ENCODE peak calls at places on chromosomes 3 and 15, in seven cellular contexts. One of them, this sample, is unnamed.

GRCh38 chr3:61683409-61684261 is 122.3 kb downstream of the PTPRG start:
- DNase-seq in HepG2: no peak
- DNase-seq in HCT116: no peak
- DNase-seq in GM12878: no peak
- DNase-seq in SK-N-SH: no peak
- DNase-seq in K562: no peak
- DNase-seq in H1: no peak
- DNase-seq in this sample: no peak

GRCh38 chr15:90001062-90001682 is at the start of gene ZNF710:
- DNase-seq in GM12878: no peak
- DNase-seq in HepG2: no peak
- DNase-seq in H1: peak
- DNase-seq in K562: peak
- DNase-seq in HCT116: no peak
- DNase-seq in SK-N-SH: peak
- DNase-seq in this sample: peak

GRCh38 chr3:37456270-37456708 is 281.9 kb upstream of the LRRFIP2 start:
- DNase-seq in SK-N-SH: peak
- DNase-seq in GM12878: no peak
- DNase-seq in HCT116: no peak
- DNase-seq in H1: no peak
- DNase-seq in K562: no peak
- DNase-seq in HepG2: no peak
- DNase-seq in this sample: peak

GRCh38 chr15:32919749-32920414 is 202.1 kb downstream of the GREM1 start:
- DNase-seq in SK-N-SH: no peak
- DNase-seq in H1: no peak
- DNase-seq in K562: no peak
- DNase-seq in GM12878: no peak
- DNase-seq in HCT116: no peak
- DNase-seq in HepG2: no peak
- DNase-seq in this sample: no peak

GRCh38 chr15:77060560-77060959 is 10.3 kb downstream of the TSPAN3 start:
- DNase-seq in SK-N-SH: no peak
- DNase-seq in GM12878: no peak
- DNase-seq in HCT116: no peak
- DNase-seq in H1: no peak
- DNase-seq in K562: no peak
- DNase-seq in HepG2: no peak
- DNase-seq in this sample: no peak

GRCh38 chr3:58217209-58217811 is 6.5 kb upstream of the DNASE1L3 start:
- DNase-seq in HCT116: peak
- DNase-seq in H1: peak
- DNase-seq in K562: no peak
- DNase-seq in GM12878: no peak
- DNase-seq in HepG2: peak
- DNase-seq in SK-N-SH: peak
- DNase-seq in this sample: peak

GRCh38 chr15:40048155-40048792 is 9.3 kb upstream of the SRP14 start:
- DNase-seq in SK-N-SH: no peak
- DNase-seq in GM12878: no peak
- DNase-seq in HCT116: no peak
- DNase-seq in H1: peak
- DNase-seq in K562: no peak
- DNase-seq in HepG2: no peak
- DNase-seq in this sample: no peak

GRCh38 chr15:98596885-98597343 is 51.4 kb upstream of the IGF1R start:
- DNase-seq in SK-N-SH: no peak
- DNase-seq in K562: no peak
- DNase-seq in HepG2: no peak
- DNase-seq in GM12878: no peak
- DNase-seq in H1: no peak
- DNase-seq in HCT116: no peak
- DNase-seq in this sample: no peak

GRCh38 chr3:17552351-17552750 is 190.1 kb downstream of the TBC1D5 start:
- DNase-seq in HepG2: no peak
- DNase-seq in SK-N-SH: no peak
- DNase-seq in H1: no peak
- DNase-seq in K562: no peak
- DNase-seq in GM12878: no peak
- DNase-seq in HCT116: no peak
- DNase-seq in this sample: no peak

GRCh38 chr3:180403156-180403555 is 198.8 kb upstream of the TTC14 start:
- DNase-seq in SK-N-SH: no peak
- DNase-seq in H1: no peak
- DNase-seq in HCT116: no peak
- DNase-seq in K562: no peak
- DNase-seq in HepG2: no peak
- DNase-seq in GM12878: no peak
- DNase-seq in this sample: no peak

GRCh38 chr3:111326144-111326995 is 215.6 kb upstream of the CD96 start:
- DNase-seq in SK-N-SH: no peak
- DNase-seq in HepG2: no peak
- DNase-seq in GM12878: no peak
- DNase-seq in HCT116: no peak
- DNase-seq in H1: no peak
- DNase-seq in K562: no peak
- DNase-seq in this sample: no peak

GRCh38 chr3:197520311-197521276 is 35.2 kb downstream of the BDH1 start:
- DNase-seq in H1: peak
- DNase-seq in HCT116: no peak
- DNase-seq in K562: peak
- DNase-seq in SK-N-SH: peak
- DNase-seq in HepG2: peak
- DNase-seq in GM12878: no peak
- DNase-seq in this sample: no peak

GRCh38 chr3:111761309-111761795 is 97.7 kb upstream of the PHLDB2 start:
- DNase-seq in GM12878: no peak
- DNase-seq in HCT116: no peak
- DNase-seq in K562: no peak
- DNase-seq in SK-N-SH: peak
- DNase-seq in H1: no peak
- DNase-seq in HepG2: no peak
- DNase-seq in this sample: no peak

GRCh38 chr3:163753033-163753432 is 1325.3 kb downstream of the SI start:
- DNase-seq in H1: no peak
- DNase-seq in K562: no peak
- DNase-seq in SK-N-SH: no peak
- DNase-seq in GM12878: no peak
- DNase-seq in HepG2: no peak
- DNase-seq in HCT116: no peak
- DNase-seq in this sample: no peak

GRCh38 chr3:172246107-172246870 is 202.0 kb downstream of the GHSR start:
- DNase-seq in GM12878: no peak
- DNase-seq in K562: no peak
- DNase-seq in H1: no peak
- DNase-seq in HepG2: no peak
- DNase-seq in SK-N-SH: peak
- DNase-seq in HCT116: no peak
- DNase-seq in this sample: peak

GRCh38 chr3:158128755-158129154 is 18.9 kb downstream of the RSRC1 start:
- DNase-seq in HCT116: no peak
- DNase-seq in HepG2: no peak
- DNase-seq in GM12878: no peak
- DNase-seq in SK-N-SH: no peak
- DNase-seq in K562: no peak
- DNase-seq in H1: no peak
- DNase-seq in this sample: no peak

GRCh38 chr3:105806361-105806760 is 62.5 kb downstream of the CBLB start:
- DNase-seq in H1: no peak
- DNase-seq in GM12878: no peak
- DNase-seq in K562: peak
- DNase-seq in HCT116: no peak
- DNase-seq in HepG2: peak
- DNase-seq in SK-N-SH: no peak
- DNase-seq in this sample: no peak

GRCh38 chr3:144770291-144770690 is 798.7 kb downstream of the DIPK2A start:
- DNase-seq in K562: no peak
- DNase-seq in SK-N-SH: no peak
- DNase-seq in HepG2: no peak
- DNase-seq in HCT116: no peak
- DNase-seq in H1: no peak
- DNase-seq in GM12878: no peak
- DNase-seq in this sample: no peak

GRCh38 chr3:52986049-52986448 is 59.8 kb downstream of the SFMBT1 start:
- DNase-seq in HCT116: no peak
- DNase-seq in H1: no peak
- DNase-seq in SK-N-SH: no peak
- DNase-seq in HepG2: no peak
- DNase-seq in GM12878: no peak
- DNase-seq in K562: no peak
- DNase-seq in this sample: no peak

GRCh38 chr3:149588909-149589308 is 68.9 kb downstream of the WWTR1 start:
- DNase-seq in H1: no peak
- DNase-seq in GM12878: no peak
- DNase-seq in SK-N-SH: no peak
- DNase-seq in HCT116: no peak
- DNase-seq in HepG2: no peak
- DNase-seq in K562: no peak
- DNase-seq in this sample: no peak

GRCh38 chr3:21487520-21487919 is 263.5 kb downstream of the ZNF385D start:
- DNase-seq in K562: no peak
- DNase-seq in HCT116: no peak
- DNase-seq in SK-N-SH: no peak
- DNase-seq in GM12878: no peak
- DNase-seq in HepG2: no peak
- DNase-seq in H1: no peak
- DNase-seq in this sample: no peak

GRCh38 chr3:21486381-21486935 is 264.6 kb downstream of the ZNF385D start:
- DNase-seq in GM12878: no peak
- DNase-seq in HCT116: no peak
- DNase-seq in H1: no peak
- DNase-seq in K562: no peak
- DNase-seq in HepG2: no peak
- DNase-seq in SK-N-SH: no peak
- DNase-seq in this sample: no peak

DNA sequence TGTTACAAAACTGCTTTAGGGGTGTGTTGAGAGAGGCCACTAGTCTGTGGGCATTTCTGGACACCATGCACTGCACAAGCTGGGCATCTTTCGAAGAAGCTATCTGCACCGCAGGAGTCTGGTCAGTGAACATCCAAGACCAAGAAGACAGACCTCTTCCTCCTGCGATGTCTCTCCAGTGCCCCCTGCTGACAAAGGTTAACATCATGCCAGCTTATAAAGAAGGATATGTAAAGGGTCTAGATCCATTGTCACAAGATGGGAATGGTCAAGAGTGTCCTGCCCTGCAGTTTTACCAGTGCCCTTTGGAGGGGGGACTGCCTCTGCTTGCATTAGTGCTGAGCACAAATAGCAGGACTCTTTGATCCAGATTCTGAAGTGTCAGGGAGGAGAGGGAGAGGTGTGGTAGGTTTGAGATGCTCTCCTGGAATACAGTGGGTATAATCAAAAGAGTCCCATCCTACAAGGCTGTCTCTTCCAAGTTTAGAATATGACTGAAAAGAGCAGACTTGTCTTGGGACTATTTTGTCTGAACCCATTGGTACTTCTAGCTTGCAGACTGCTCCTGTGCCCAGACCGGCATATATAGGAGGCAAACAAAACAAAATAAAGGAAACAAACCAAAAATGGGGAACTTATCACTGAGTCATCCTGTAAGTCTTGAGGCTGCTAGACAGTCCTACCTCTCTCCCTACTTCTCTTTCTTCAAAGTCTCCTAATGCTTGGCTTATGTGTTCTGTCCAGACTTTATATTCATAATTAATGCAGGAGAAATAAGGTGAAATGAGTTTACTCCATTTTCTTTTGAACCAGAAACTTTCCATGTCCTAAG is 266.5 kb downstream of the ZNF385D start:
- DNase-seq in SK-N-SH: peak
- DNase-seq in K562: peak
- DNase-seq in HepG2: peak
- DNase-seq in GM12878: peak
- DNase-seq in HCT116: no peak
- DNase-seq in H1: peak
- DNase-seq in this sample: peak
- TF ChIP-seq JUND in SK-N-SH: no peak
- TF ChIP-seq JUND in K562: no peak
- TF ChIP-seq JUND in HepG2: no peak
- TF ChIP-seq JUND in GM12878: no peak
- TF ChIP-seq JUND in HCT116: no peak
- TF ChIP-seq JUND in H1: no peak
- TF ChIP-seq JUND in this sample: no peak

DNA sequence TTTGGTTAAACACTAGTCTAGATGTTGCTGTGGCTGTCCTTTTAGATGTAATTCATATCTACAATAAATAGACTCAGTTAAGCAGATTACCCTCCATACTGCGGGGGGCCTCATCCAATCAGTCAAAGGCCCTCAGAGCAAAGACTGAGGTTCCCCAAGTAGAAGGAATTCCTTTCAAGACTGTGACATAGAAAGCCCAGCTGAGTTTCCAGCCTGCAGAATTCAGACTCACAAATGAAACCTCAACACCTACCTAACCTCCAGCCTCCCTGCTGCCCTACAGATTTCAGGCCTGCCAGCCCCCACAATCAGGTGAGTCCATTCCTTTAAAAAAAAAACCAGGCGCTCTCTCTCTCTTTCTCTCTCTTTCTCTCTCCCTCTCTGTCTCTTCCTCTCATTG is 73.6 kb upstream of the NSMCE3 start:
- DNase-seq in K562: no peak
- DNase-seq in GM12878: no peak
- DNase-seq in H1: no peak
- DNase-seq in HepG2: no peak
- DNase-seq in HCT116: no peak
- DNase-seq in SK-N-SH: no peak
- DNase-seq in this sample: no peak
- TF ChIP-seq JUND in K562: no peak
- TF ChIP-seq JUND in GM12878: no peak
- TF ChIP-seq JUND in H1: no peak
- TF ChIP-seq JUND in HepG2: no peak
- TF ChIP-seq JUND in HCT116: no peak
- TF ChIP-seq JUND in SK-N-SH: no peak
- TF ChIP-seq JUND in this sample: no peak

GRCh38 chr3:82088749-82089148 is 327.3 kb upstream of the GBE1 start:
- DNase-seq in HepG2: no peak
- DNase-seq in GM12878: no peak
- DNase-seq in SK-N-SH: no peak
- DNase-seq in HCT116: no peak
- DNase-seq in K562: no peak
- DNase-seq in H1: no peak
- DNase-seq in this sample: no peak
- TF ChIP-seq JUND in HepG2: no peak
- TF ChIP-seq JUND in GM12878: no peak
- TF ChIP-seq JUND in SK-N-SH: no peak
- TF ChIP-seq JUND in HCT116: no peak
- TF ChIP-seq JUND in K562: no peak
- TF ChIP-seq JUND in H1: no peak
- TF ChIP-seq JUND in this sample: no peak

DNA sequence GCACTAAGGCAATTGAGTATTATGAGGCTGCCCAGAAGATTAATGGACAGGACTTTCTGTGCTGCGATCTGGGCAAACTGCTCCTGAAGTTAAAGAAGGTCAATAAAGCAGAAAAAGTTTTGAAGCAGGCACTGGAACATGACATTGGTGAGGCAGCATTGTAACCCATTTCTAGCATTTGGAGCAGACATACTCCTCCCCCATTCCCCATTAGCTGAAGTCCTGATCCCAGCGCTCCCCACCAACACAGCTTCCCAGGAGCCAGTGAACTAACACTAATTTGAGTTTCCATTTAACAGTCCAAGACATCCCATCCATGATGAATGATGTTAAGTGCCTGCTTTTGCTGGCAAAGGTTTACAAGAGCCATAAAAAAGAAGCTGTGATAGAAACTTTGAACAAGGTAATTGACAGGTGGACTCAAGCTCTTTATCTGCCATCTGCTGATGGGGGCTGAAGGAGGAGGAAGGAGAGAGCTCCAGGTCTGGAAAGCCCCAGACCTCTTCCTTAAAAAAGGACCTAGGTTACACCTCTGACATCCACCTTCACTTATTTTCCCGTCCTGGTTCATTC is 22.6 kb downstream of the CSRNP1 start:
- DNase-seq in SK-N-SH: no peak
- DNase-seq in GM12878: no peak
- DNase-seq in H1: no peak
- DNase-seq in HepG2: no peak
- DNase-seq in K562: no peak
- DNase-seq in HCT116: no peak
- DNase-seq in this sample: no peak
- TF ChIP-seq JUND in SK-N-SH: no peak
- TF ChIP-seq JUND in GM12878: no peak
- TF ChIP-seq JUND in H1: no peak
- TF ChIP-seq JUND in HepG2: no peak
- TF ChIP-seq JUND in K562: no peak
- TF ChIP-seq JUND in HCT116: no peak
- TF ChIP-seq JUND in this sample: no peak